ENCODE peak calls at places on chromosomes 2 and 18, in ten cellular contexts. K is spleen, G is HL-60, B is Panc1, V is SK-N-SH, N is transverse colon, H is HCT116, R is stomach, F is GM23338, Z is prostate gland. U is an unnamed sample.

GRCh38 chr2:85398426-85399182 is 11.6 kb downstream of the CAPG start:
- DNase-seq in V (no peak), Z (no peak), N (no peak), R (no peak), G (no peak), K (peak), F (no peak), B (no peak), H (no peak), U (no peak)

GRCh38 chr2:231674587-231675334 is 33.6 kb upstream of the PTMA start:
- DNase-seq in F (peak), Z (peak), N (peak), V (peak), K (peak), R (peak), H (no peak), G (no peak), B (no peak), U (no peak)

GRCh38 chr2:16625201-16625729 is 40.4 kb downstream of the CYRIA start:
- DNase-seq in N (peak), Z (no peak), F (peak), G (peak), R (no peak), K (peak), V (no peak), B (no peak), H (no peak), U (no peak)

GRCh38 chr2:165793161-165793778 is 777 bp downstream of the GALNT3 start:
- DNase-seq in K (no peak), B (no peak), N (peak), H (peak), G (no peak), Z (peak), R (peak), V (no peak), F (peak), U (peak)

GRCh38 chr2:99278793-99279291 is 22.2 kb downstream of the LYG1 start:
- DNase-seq in G (no peak), F (no peak), V (no peak), Z (no peak), B (no peak), N (no peak), R (no peak), K (no peak), H (no peak), U (no peak)

GRCh38 chr2:109614715-109615636 is 812 bp downstream of the SOWAHC start:
- DNase-seq in B (no peak), N (peak), G (no peak), Z (no peak), R (no peak), H (no peak), K (peak), V (peak), F (peak), U (peak)

GRCh38 chr2:202267495-202267894 is 1.9 kb downstream of the NOP58 start:
- DNase-seq in N (no peak), G (peak), V (peak), R (no peak), K (no peak), H (no peak), F (no peak), B (no peak), Z (no peak), U (no peak)

GRCh38 chr2:129758461-129759185 is 220.8 kb upstream of the RAB6C start:
- DNase-seq in B (no peak), R (no peak), F (peak), V (peak), G (peak), N (no peak), K (peak), H (no peak), Z (no peak), U (peak)

GRCh38 chr2:163697429-163697828 is 38.4 kb downstream of the FIGN start:
- DNase-seq in V (no peak), Z (no peak), H (no peak), K (no peak), F (no peak), R (no peak), B (no peak), N (no peak), G (no peak), U (no peak)

GRCh38 chr2:201396595-201396994 is 39.5 kb upstream of the FLACC1 start:
- DNase-seq in B (no peak), F (no peak), G (no peak), Z (no peak), R (no peak), V (no peak), H (peak), K (no peak), N (no peak), U (no peak)

GRCh38 chr2:135803276-135803675 is 33.7 kb downstream of the LCT start:
- DNase-seq in K (no peak), V (no peak), R (no peak), F (no peak), B (no peak), H (no peak), N (no peak), G (no peak), Z (no peak), U (no peak)

GRCh38 chr2:174914894-174915760 is 90.1 kb downstream of the CHN1 start:
- DNase-seq in K (no peak), V (peak), N (no peak), Z (no peak), G (no peak), F (no peak), H (no peak), B (no peak), R (peak), U (no peak)

GRCh38 chr2:84940836-84941412 is 30.0 kb upstream of the KCMF1 start:
- DNase-seq in H (no peak), V (no peak), R (no peak), K (peak), N (peak), B (no peak), Z (no peak), G (no peak), F (no peak), U (no peak)

GRCh38 chr2:137173514-137173913 is 408.2 kb downstream of the THSD7B start:
- DNase-seq in F (peak), G (no peak), N (no peak), K (no peak), Z (no peak), B (no peak), R (no peak), H (no peak), V (no peak), U (no peak)

GRCh38 chr18:76684265-76684664 is 138.1 kb upstream of the ZNF236 start:
- DNase-seq in R (no peak), G (no peak), B (no peak), H (no peak), Z (no peak), K (no peak), F (no peak), N (no peak), V (no peak), U (peak)

GRCh38 chr18:63207154-63207790 is 112.3 kb downstream of the BCL2 start:
- DNase-seq in G (no peak), H (no peak), N (peak), V (no peak), K (no peak), R (no peak), F (no peak), Z (no peak), B (no peak), U (no peak)

GRCh38 chr2:150688016-150688415 is 200.5 kb upstream of the RND3 start:
- DNase-seq in G (no peak), K (no peak), N (no peak), B (no peak), V (no peak), F (no peak), R (no peak), Z (no peak), H (no peak), U (no peak)

GRCh38 chr18:46538376-46538775 is 118.6 kb downstream of the LOXHD1 start:
- DNase-seq in B (no peak), N (no peak), Z (no peak), R (no peak), V (no peak), G (no peak), H (no peak), K (no peak), F (no peak), U (no peak)
- TF ChIP-seq POLR2AphosphoS5 in B (no peak), N (no peak), Z (no peak), R (no peak), V (no peak), G (no peak), H (no peak), K (no peak), F (no peak), U (no peak)

DNA sequence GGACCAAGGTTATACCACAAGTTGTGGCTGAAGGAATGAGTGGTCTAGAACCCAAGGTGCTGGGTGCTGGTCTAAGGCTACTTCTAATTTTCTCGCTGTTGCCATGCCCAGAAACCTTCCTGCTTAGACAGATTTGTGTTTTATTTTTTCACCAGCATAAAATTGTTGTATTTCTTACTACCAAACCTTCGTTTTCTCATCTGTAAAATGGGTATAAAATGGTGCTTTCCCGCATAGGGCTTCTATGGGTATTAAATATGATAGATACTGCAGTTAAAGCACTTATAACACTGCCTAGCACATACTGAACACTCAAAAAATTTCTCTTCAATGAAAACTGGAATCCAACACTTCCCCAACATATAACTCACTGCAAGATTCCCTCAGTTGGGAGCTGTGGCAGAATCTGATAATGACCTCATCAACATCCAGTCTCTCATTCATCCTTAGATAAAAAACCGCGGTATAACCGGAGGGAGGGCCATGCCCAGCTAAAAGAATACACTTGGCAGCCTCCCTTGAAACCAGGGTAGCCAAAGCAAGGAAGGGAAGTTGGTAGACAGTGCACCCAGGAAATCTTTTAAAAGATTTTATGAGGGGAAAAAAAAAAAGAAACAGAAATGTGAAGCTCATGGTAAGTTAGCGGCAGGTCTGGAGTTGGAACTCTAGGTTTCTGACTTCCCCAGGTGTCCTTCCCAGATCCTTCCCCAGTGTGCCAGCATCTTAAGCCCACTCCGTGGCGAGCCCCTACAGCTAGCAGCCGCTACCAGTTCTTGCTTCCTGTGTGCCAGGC is 1.2 kb downstream of the NEMP2 start:
- DNase-seq in Z (no peak), K (no peak), N (peak), H (no peak), B (no peak), G (no peak), R (no peak), F (no peak), V (peak), U (peak)
- TF ChIP-seq POLR2AphosphoS5 in Z (no peak), K (no peak), N (no peak), H (no peak), B (no peak), G (no peak), R (no peak), F (no peak), V (no peak), U (no peak)

GRCh38 chr18:40313030-40313642 is 1641.9 kb upstream of the PIK3C3 start:
- DNase-seq in H (no peak), N (no peak), B (peak), G (no peak), Z (no peak), K (no peak), F (no peak), V (no peak), R (no peak), U (no peak)

GRCh38 chr18:40314199-40314598 is 1640.8 kb upstream of the PIK3C3 start:
- DNase-seq in V (no peak), N (no peak), G (no peak), B (no peak), F (no peak), Z (no peak), R (no peak), K (no peak), H (no peak), U (no peak)
- TF ChIP-seq POLR2AphosphoS5 in V (no peak), N (no peak), G (no peak), B (no peak), F (no peak), Z (no peak), R (no peak), K (no peak), H (no peak), U (no peak)

DNA sequence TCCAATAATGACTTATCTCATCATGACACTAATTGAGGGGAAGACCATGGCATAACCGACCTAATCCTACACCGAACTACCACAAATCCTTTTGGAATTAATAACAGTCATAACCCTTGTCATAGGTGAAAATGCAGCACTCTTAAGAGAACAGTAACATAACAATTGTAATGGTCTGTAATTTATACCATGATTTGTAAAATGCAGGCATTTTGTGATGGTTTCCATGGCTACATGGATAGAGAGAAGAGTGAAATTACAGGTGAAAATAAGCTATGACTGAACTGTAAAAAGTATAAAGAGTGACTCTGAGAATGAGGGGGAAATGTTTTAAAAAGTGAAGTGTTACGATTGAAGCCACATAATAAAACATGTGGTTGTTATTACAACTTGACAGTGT is 494.1 kb upstream of the SLC39A10 start:
- DNase-seq in F (no peak), B (no peak), N (no peak), V (no peak), R (no peak), K (no peak), Z (no peak), H (no peak), G (no peak), U (no peak)
- TF ChIP-seq POLR2AphosphoS5 in F (no peak), B (no peak), N (no peak), V (no peak), R (no peak), K (no peak), Z (no peak), H (no peak), G (no peak), U (no peak)

GRCh38 chr2:240369725-240370585 is 65.5 kb upstream of the GPC1 start:
- DNase-seq in K (no peak), B (no peak), N (peak), F (no peak), H (peak), G (no peak), V (no peak), R (peak), Z (peak), U (no peak)
- TF ChIP-seq POLR2AphosphoS5 in K (no peak), B (no peak), N (peak), F (no peak), H (peak), G (no peak), V (no peak), R (no peak), Z (peak), U (no peak)

DNA sequence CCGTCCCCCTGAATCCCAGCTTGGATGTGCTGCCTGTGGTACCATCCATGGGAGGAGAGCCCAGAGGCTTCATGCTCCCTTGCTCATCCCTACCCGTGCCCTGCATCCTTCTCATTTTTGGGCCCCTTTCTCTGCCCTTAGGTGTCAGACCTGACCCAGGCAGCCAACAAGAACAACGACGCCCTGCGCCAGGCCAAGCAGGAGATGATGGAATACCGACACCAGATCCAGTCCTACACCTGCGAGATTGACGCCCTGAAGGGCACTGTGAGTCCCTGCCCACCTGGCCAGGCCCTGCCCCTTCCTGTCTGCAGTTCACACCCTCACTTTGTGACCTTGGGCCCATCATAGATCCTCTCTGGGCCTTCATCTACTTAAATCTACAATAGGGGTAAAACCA is 2.5 kb downstream of the DES start:
- DNase-seq in Z (no peak), R (no peak), N (no peak), V (no peak), G (no peak), K (no peak), H (no peak), F (no peak), B (no peak), U (no peak)
- TF ChIP-seq POLR2AphosphoS5 in Z (no peak), R (no peak), N (peak), V (no peak), G (no peak), K (no peak), H (no peak), F (no peak), B (no peak), U (no peak)